ENCODE peak calls at places on chromosomes 1 and 21, in four cellular contexts. W is germinal center; Z is stomach; C is stimulated activated CD4-positive, alpha-beta T cell treated with anti-CD3 and anti-CD28 coated beads, Interleukin-1b, Interleukin-23, amount 100 ng/mL, for 4 hours. Q is an unnamed sample.

GRCh38 chr1:150309758-150310495 is 11.4 kb upstream of the PRPF3 start:
- DNase-seq in Z (no peak), W (no peak), C (no peak), Q (no peak)

GRCh38 chr1:185532853-185533252 is 201.3 kb upstream of the HMCN1 start:
- DNase-seq in W (no peak), Z (no peak), C (no peak), Q (no peak)

GRCh38 chr1:116159177-116159576 is 48.0 kb downstream of the MAB21L3 start:
- DNase-seq in Z (no peak), W (no peak), C (no peak), Q (no peak)

GRCh38 chr1:156484480-156485058 is 16.0 kb downstream of the MEF2D start:
- DNase-seq in W (no peak), C (no peak), Z (no peak), Q (no peak)

GRCh38 chr1:29671446-29671845 is 435.1 kb downstream of the PTPRU start:
- DNase-seq in W (no peak), Z (no peak), C (no peak), Q (no peak)

GRCh38 chr21:45078877-45079281 is 4.5 kb downstream of the ADARB1 start:
- DNase-seq in C (peak), Z (peak), W (no peak), Q (peak)

GRCh38 chr1:68725353-68725752 is 228.5 kb upstream of the DEPDC1 start:
- DNase-seq in Z (no peak), W (no peak), C (no peak), Q (no peak)

GRCh38 chr1:113872219-113872934 is 865 bp upstream of the PTPN22 start:
- DNase-seq in Z (no peak), W (no peak), C (no peak), Q (peak)

GRCh38 chr21:42939581-42940413 is 14.4 kb upstream of the ERVH48-1 start:
- DNase-seq in C (no peak), W (no peak), Z (peak), Q (peak)

GRCh38 chr1:218620956-218621355 is 275.8 kb downstream of the TGFB2 start:
- DNase-seq in Z (no peak), C (no peak), W (no peak), Q (no peak)